ENCODE peak calls at places on chromosomes 11 and 22, in ten cellular contexts. Q is left ventricle myocardium inferior, N is body of pancreas, J is transverse colon, I is tibial artery, S is A549, B is SJSA1, D is tibial nerve, M is psoas muscle, V is HAP-1. X is an unnamed sample. For H3K4me1, the result is how much of the 10 kb centered on the place peaks cover.

GRCh38 chr11:117022526-117022925 is 75.7 kb downstream of the SIK3 start:
- DNase-seq in B (no peak), M (no peak), D (no peak), Q (no peak), N (no peak), J (no peak), S (no peak), I (no peak), V (no peak), X (no peak)

GRCh38 chr11:85539029-85539689 is 88.0 kb downstream of the DLG2 start:
- DNase-seq in S (no peak), M (no peak), D (no peak), J (no peak), N (no peak), B (no peak), V (no peak), I (no peak), Q (no peak), X (no peak)

GRCh38 chr22:43884600-43885318 is 7.1 kb downstream of the PNPLA5 start:
- DNase-seq in D (peak), S (peak), J (peak), B (peak), M (peak), Q (peak), V (peak), I (peak), N (peak), X (peak)

GRCh38 chr11:27757953-27758352 is 57.7 kb upstream of the BDNF start:
- DNase-seq in I (no peak), J (no peak), Q (no peak), M (no peak), V (no peak), S (no peak), N (no peak), D (no peak), B (peak), X (no peak)

GRCh38 chr11:69301491-69302401 is 7.8 kb downstream of the MYEOV start:
- DNase-seq in Q (no peak), S (peak), B (peak), N (no peak), D (no peak), M (no peak), J (peak), V (no peak), I (no peak), X (peak)

GRCh38 chr22:12601870-12602779 is 2925.9 kb upstream of the OR11H1 start:
- DNase-seq in N (no peak), V (no peak), I (no peak), J (no peak), D (no peak), S (no peak), B (no peak), Q (peak), M (peak), X (peak)

GRCh38 chr22:19522190-19522880 is 1.9 kb downstream of the CLDN5 start:
- DNase-seq in J (no peak), D (no peak), B (peak), N (no peak), I (no peak), M (no peak), S (no peak), V (no peak), Q (peak), X (peak)

GRCh38 chr11:101456812-101457211 is 127.0 kb downstream of the TRPC6 start:
- DNase-seq in S (no peak), V (no peak), J (no peak), Q (no peak), I (no peak), N (no peak), B (no peak), M (no peak), D (no peak), X (no peak)

GRCh38 chr11:93694109-93694508 is 32.6 kb downstream of the CEP295 start:
- DNase-seq in M (no peak), S (peak), J (no peak), I (no peak), Q (no peak), D (no peak), B (no peak), V (no peak), N (no peak), X (no peak)

GRCh38 chr11:61955416-61956135 is 5.4 kb downstream of the BEST1 start:
- DNase-seq in N (no peak), I (no peak), M (peak), Q (no peak), V (no peak), J (peak), S (no peak), B (peak), D (no peak), X (no peak)

GRCh38 chr11:34459507-34460162 is 20.9 kb downstream of the CAT start:
- DNase-seq in S (no peak), V (no peak), J (no peak), Q (no peak), B (no peak), D (no peak), M (no peak), N (no peak), I (no peak), X (no peak)

GRCh38 chr22:41557401-41558240 is 3.2 kb upstream of the CSDC2 start:
- DNase-seq in M (no peak), S (no peak), B (peak), D (peak), Q (peak), V (peak), N (peak), I (peak), J (peak), X (peak)

GRCh38 chr22:27866136-27867091 is 52.6 kb downstream of the PITPNB start:
- DNase-seq in B (no peak), N (peak), M (no peak), I (peak), D (peak), J (no peak), Q (no peak), V (no peak), S (peak), X (peak)

GRCh38 chr11:61709110-61709509 is 28.9 kb downstream of the DAGLA start:
- DNase-seq in N (no peak), S (no peak), B (no peak), D (no peak), M (no peak), V (no peak), Q (no peak), J (no peak), I (no peak), X (no peak)

GRCh38 chr11:14075118-14075601 is 112.6 kb downstream of the SPON1 start:
- DNase-seq in V (no peak), Q (no peak), S (no peak), N (no peak), M (no peak), I (no peak), J (no peak), B (no peak), D (no peak), X (no peak)

GRCh38 chr11:107545101-107545514 is 20.4 kb downstream of the ALKBH8 start:
- DNase-seq in N (no peak), V (no peak), S (no peak), J (no peak), I (no peak), D (no peak), B (no peak), M (no peak), Q (no peak), X (no peak)

GRCh38 chr11:101390539-101390938 is 193.3 kb downstream of the TRPC6 start:
- DNase-seq in V (no peak), J (no peak), D (no peak), M (no peak), N (no peak), Q (no peak), B (no peak), S (peak), I (no peak), X (no peak)

GRCh38 chr11:2916892-2917645 is 12.2 kb downstream of the PHLDA2 start:
- DNase-seq in I (no peak), N (no peak), S (no peak), V (no peak), J (no peak), B (no peak), Q (no peak), D (no peak), M (no peak), X (no peak)

GRCh38 chr11:70456921-70457532 is 58.7 kb downstream of the CTTN start:
- DNase-seq in V (no peak), D (no peak), B (no peak), Q (no peak), N (no peak), S (peak), I (no peak), M (no peak), J (no peak), X (no peak)

GRCh38 chr22:37330200-37331033 is 48.1 kb downstream of the CYTH4 start:
- DNase-seq in V (peak), M (no peak), I (no peak), B (no peak), N (peak), Q (no peak), S (peak), D (no peak), J (peak), X (no peak)

GRCh38 chr22:31736458-31736857 is 13.5 kb downstream of the PRR14L start:
- DNase-seq in D (no peak), S (no peak), B (no peak), V (no peak), M (no peak), Q (no peak), J (no peak), N (no peak), I (no peak), X (no peak)

GRCh38 chr22:31140746-31141145 is 438 bp upstream of the PLA2G3 start:
- DNase-seq in S (no peak), B (no peak), J (no peak), D (no peak), Q (no peak), N (peak), M (no peak), V (no peak), I (no peak), X (no peak)

GRCh38 chr11:133966924-133967598 is 10.3 kb upstream of the IGSF9B start:
- DNase-seq in D (no peak), I (no peak), V (peak), M (peak), Q (peak), J (peak), N (peak), B (no peak), S (peak), X (peak)

GRCh38 chr11:2700415-2701211 is 819 bp upstream of the KCNQ1OT1 start:
- DNase-seq in B (peak), D (peak), I (peak), Q (peak), S (peak), V (no peak), N (peak), J (peak), M (peak), X (peak)

GRCh38 chr22:29726512-29727247 is 6.9 kb downstream of the CABP7 start:
- DNase-seq in V (no peak), D (no peak), B (no peak), Q (no peak), S (no peak), I (no peak), J (no peak), N (no peak), M (no peak), X (no peak)

GRCh38 chr11:55994525-55994924 is at the start of gene OR5F1:
- DNase-seq in Q (no peak), M (no peak), I (no peak), J (no peak), N (no peak), S (no peak), V (no peak), B (no peak), D (no peak), X (no peak)

GRCh38 chr11:35236667-35237003 is 97.7 kb downstream of the CD44 start:
- DNase-seq in S (no peak), I (no peak), J (no peak), V (no peak), M (no peak), N (peak), Q (no peak), D (no peak), B (no peak), X (no peak)

GRCh38 chr11:6569706-6570105 is 33.7 kb downstream of the RRP8 start:
- DNase-seq in V (no peak), S (no peak), M (no peak), Q (no peak), J (no peak), D (no peak), N (no peak), I (no peak), B (no peak), X (no peak)

GRCh38 chr11:91866642-91867041 is 358.0 kb upstream of the FAT3 start:
- DNase-seq in S (no peak), V (no peak), D (no peak), B (no peak), Q (no peak), M (no peak), N (no peak), I (no peak), J (no peak), X (no peak)

GRCh38 chr22:50691521-50691920 is 18.9 kb downstream of the SHANK3 start:
- DNase-seq in Q (no peak), I (peak), B (peak), V (peak), D (no peak), M (no peak), S (peak), N (peak), J (peak), X (no peak)

GRCh38 chr11:69138265-69138664 is 17.5 kb upstream of the SMIM38 start:
- DNase-seq in J (no peak), V (no peak), I (no peak), B (peak), S (peak), N (no peak), Q (no peak), M (no peak), D (no peak), X (no peak)

GRCh38 chr22:40463017-40463631 is 92.7 kb downstream of the SGSM3 start:
- DNase-seq in I (no peak), M (no peak), V (no peak), N (no peak), S (no peak), J (peak), B (no peak), D (no peak), Q (no peak), X (no peak)

GRCh38 chr11:69540118-69541000 is 58.9 kb downstream of the LINC01488 start:
- DNase-seq in V (peak), B (no peak), M (peak), D (no peak), J (no peak), I (peak), Q (peak), N (peak), S (no peak), X (peak)

GRCh38 chr22:44191036-44191454 is 10.3 kb downstream of the PARVG start:
- DNase-seq in D (no peak), Q (no peak), M (no peak), N (no peak), B (peak), S (no peak), V (no peak), J (no peak), I (no peak), X (no peak)

GRCh38 chr22:20777420-20778177 is 3.7 kb downstream of the SERPIND1 start:
- DNase-seq in M (no peak), Q (no peak), J (peak), D (no peak), V (no peak), B (no peak), N (peak), S (peak), I (no peak), X (no peak)
- H3K4me1 ChIP-seq in M (under half), Q (under half), J (under half), D (under half), V (under half), B (under half), N (under half), S (under half), I (under half), X (under half)

DNA sequence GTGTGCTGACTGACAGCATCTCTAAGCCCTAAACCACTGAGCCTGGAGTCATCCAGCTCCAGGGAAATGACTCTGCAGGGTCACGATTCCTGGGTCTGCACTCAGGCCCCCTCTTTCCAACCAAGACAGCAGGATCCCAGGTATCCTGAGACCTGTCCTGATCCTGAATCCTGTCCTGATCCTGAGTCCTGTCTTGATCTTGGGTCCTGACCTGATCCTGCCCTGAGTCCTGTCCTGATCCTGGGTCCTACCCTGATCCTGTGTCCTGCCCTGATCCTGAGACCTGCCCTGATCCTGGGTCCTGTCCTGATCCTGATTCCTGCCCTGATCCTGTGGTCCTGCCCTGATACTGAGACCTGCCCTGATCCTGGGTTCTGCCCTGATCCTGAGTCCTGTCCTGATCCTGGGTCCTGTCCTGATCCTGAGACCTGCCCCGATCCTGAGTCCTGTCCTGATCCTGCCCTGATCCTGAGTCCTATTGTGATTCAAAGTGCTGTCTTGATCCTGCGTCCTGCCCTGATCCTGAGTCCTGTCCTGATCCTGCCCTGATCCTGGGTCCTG is 1.4 kb upstream of the KRTAP5-6 start:
- DNase-seq in V (no peak), B (no peak), Q (no peak), I (no peak), S (no peak), D (no peak), N (no peak), M (no peak), J (no peak), X (no peak)
- H3K4me3 ChIP-seq in V (no peak), B (no peak), Q (no peak), I (no peak), S (no peak), D (no peak), N (no peak), M (no peak), J (no peak), X (no peak)

DNA sequence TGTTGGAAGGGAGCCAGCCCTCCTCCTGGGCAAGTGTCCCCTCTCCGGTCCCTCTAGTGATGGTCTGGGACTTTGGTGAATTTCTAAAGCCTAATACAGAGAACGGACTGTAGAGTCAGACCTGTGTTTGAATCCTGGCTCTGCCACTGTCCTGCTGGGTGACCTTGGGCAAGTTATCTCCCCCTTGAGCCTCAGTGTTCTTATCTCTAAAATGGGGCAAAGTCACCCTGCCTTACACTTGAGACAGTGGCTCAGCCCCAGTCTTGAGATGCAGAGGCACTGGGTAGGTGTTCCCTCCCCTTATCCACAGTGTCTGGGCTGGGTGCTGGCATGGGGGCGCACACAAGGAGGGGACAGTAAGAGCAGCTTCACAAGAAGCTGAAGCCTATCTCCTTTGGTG is 20.9 kb downstream of the DGAT2 start:
- DNase-seq in Q (no peak), N (no peak), I (no peak), S (no peak), M (peak), V (no peak), D (no peak), J (no peak), B (no peak), X (no peak)
- H3K4me1 ChIP-seq in Q (under half), N (under half), I (under half), S (under half), M (under half), V (under half), D (under half), J (under half), B (under half), X (under half)

GRCh38 chr11:65478411-65479183 is 20.2 kb upstream of the MALAT1 start:
- DNase-seq in J (peak), B (no peak), M (peak), I (peak), N (peak), V (no peak), S (no peak), Q (peak), D (no peak), X (peak)
- H3K4me3 ChIP-seq in J (peak), B (no peak), M (peak), I (peak), N (no peak), V (no peak), S (no peak), Q (peak), D (peak), X (peak)

DNA sequence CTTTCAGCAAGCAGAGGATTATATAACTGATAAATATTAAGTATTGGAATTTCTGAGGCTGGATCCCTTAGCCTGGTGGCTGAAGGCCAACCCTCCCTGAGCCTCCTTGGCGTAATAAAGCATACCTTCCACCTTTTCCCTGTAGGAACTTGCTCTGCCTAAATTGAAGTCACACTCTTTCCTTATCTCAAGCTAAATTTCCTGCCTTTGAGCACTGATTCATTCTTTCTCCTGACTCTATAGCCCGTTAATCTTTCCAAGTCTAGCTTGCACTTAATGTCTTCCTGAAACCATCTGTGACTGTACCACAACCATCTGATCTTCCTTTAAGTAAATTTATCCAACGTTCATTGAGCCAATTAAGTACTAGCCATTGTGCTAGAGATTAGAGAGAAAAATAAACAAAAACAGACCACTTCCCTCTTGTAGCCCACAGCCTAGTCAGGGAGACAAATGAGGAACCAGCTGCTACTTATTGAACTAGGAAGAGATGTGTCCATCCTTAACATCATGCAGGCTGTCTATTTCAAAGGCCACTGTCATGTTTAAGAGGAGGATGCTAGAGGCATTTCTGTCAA is 62.9 kb downstream of the GRK3 start:
- DNase-seq in M (no peak), B (no peak), J (no peak), Q (no peak), I (no peak), D (no peak), S (no peak), V (no peak), N (no peak), X (no peak)
- H3K4me1 ChIP-seq in M (under half), B (under half), J (under half), Q (under half), I (under half), D (under half), S (under half), V (under half), N (under half), X (under half)

GRCh38 chr11:18612394-18612793 is 12.8 kb downstream of the MISFA start:
- DNase-seq in J (no peak), V (no peak), B (no peak), S (no peak), M (no peak), N (no peak), Q (no peak), I (no peak), D (no peak), X (no peak)
- H3K4me3 ChIP-seq in J (no peak), V (no peak), B (no peak), S (no peak), M (no peak), N (no peak), Q (no peak), I (no peak), D (no peak), X (no peak)